ENCODE peak calls at places on chromosomes 12 and 14, in seven cellular contexts. G, P, Q, Z, O, U and J are unnamed samples.

GRCh38 chr12:109358154-109358869 is 10.6 kb downstream of the MYO1H start:
- DNase-seq in Z (no peak), U (no peak), G (peak; percentile 34), P (no peak), Q (no peak), O (peak; percentile 45), J (no peak)

GRCh38 chr12:8035440-8036010 is 3.0 kb downstream of the FOXJ2 start:
- DNase-seq in P (no peak), Z (no peak), G (no peak), O (peak; percentile 37), Q (no peak), U (no peak), J (no peak)

GRCh38 chr14:63877594-63877993 is 24.8 kb downstream of the SYNE2 start:
- DNase-seq in U (no peak), O (no peak), G (no peak), Q (no peak), Z (no peak), P (no peak), J (no peak)

GRCh38 chr14:100305446-100306255 is 593 bp downstream of the SLC25A29 start:
- DNase-seq in Z (no peak), O (peak; percentile 54), U (peak; percentile 51), P (no peak), G (no peak), Q (peak; percentile 11), J (peak; percentile 90)

GRCh38 chr12:19444097-19444496 is 4.8 kb downstream of the AEBP2 start:
- DNase-seq in Q (no peak), Z (no peak), U (no peak), G (no peak), O (no peak), P (no peak), J (no peak)

GRCh38 chr14:55850803-55851202 is 267.4 kb upstream of the PELI2 start:
- DNase-seq in P (no peak), Z (no peak), Q (no peak), O (peak; percentile 73), G (no peak), U (no peak), J (no peak)

GRCh38 chr12:1435456-1435855 is 158.9 kb downstream of the FBXL14 start:
- DNase-seq in Q (no peak), O (peak; percentile 52), Z (no peak), U (no peak), G (no peak), P (no peak), J (no peak)

GRCh38 chr12:16347391-16348298 is at the start of gene MGST1:
- DNase-seq in O (peak; percentile 81), Q (no peak), Z (peak; percentile 80), P (peak; percentile 63), G (peak; percentile 11), U (no peak), J (peak; percentile 95)

GRCh38 chr12:99131761-99132199 is 486.7 kb downstream of the APAF1 start:
- DNase-seq in Z (peak; percentile 61), O (peak; percentile 39), G (no peak), Q (no peak), U (no peak), P (peak; percentile 71), J (peak; percentile 59)

GRCh38 chr12:21774358-21775129 is at the start of gene KCNJ8:
- DNase-seq in Q (no peak), G (no peak), O (peak; percentile 73), Z (peak; percentile 81), P (peak; percentile 97), U (peak; percentile 3), J (peak; percentile 88)

GRCh38 chr12:29429999-29430698 is 49.2 kb upstream of the ERGIC2 start:
- DNase-seq in Z (no peak), U (no peak), O (no peak), P (no peak), G (no peak), Q (no peak), J (no peak)

GRCh38 chr12:115355301-115355700 is 671.3 kb upstream of the TBX3 start:
- DNase-seq in P (no peak), Q (no peak), O (peak; percentile 35), G (no peak), U (no peak), Z (no peak), J (no peak)

GRCh38 chr12:125148316-125148715 is 83.1 kb downstream of the AACS start:
- DNase-seq in U (no peak), Q (no peak), P (no peak), Z (no peak), G (no peak), O (no peak), J (no peak)

GRCh38 chr14:105487449-105487985 is 831 bp downstream of the CRIP1 start:
- DNase-seq in U (peak; percentile 70), G (no peak), Z (no peak), O (no peak), P (no peak), Q (peak; percentile 71), J (peak; percentile 94)

GRCh38 chr14:72577521-72577920 is 316.4 kb downstream of the DPF3 start:
- DNase-seq in Z (no peak), P (no peak), O (no peak), U (no peak), Q (no peak), G (no peak), J (no peak)

GRCh38 chr12:46268617-46269428 is at the start of gene SLC38A1:
- DNase-seq in O (peak; percentile 92), U (peak; percentile 84), P (peak; percentile 92), G (no peak), Z (peak; percentile 90), Q (peak; percentile 83), J (peak; percentile 91)

GRCh38 chr12:104292872-104293794 is 10.4 kb upstream of the EID3 start:
- DNase-seq in O (no peak), U (no peak), Q (no peak), P (no peak), Z (no peak), G (no peak), J (no peak)

GRCh38 chr12:114508529-114509129 is 102.7 kb upstream of the TBX5 start:
- DNase-seq in U (peak; percentile 22), O (peak; percentile 83), P (peak; percentile 50), Q (peak; percentile 17), Z (no peak), G (peak; percentile 16), J (no peak)

GRCh38 chr12:52820521-52820920 is 6.6 kb upstream of the KRT4 start:
- DNase-seq in P (no peak), U (no peak), G (no peak), Z (no peak), O (no peak), Q (no peak), J (no peak)

GRCh38 chr12:98939350-98939749 is 294.3 kb downstream of the APAF1 start:
- DNase-seq in U (no peak), O (peak; percentile 72), G (no peak), P (no peak), Z (no peak), Q (no peak), J (no peak)

GRCh38 chr12:15599266-15600037 is 189.7 kb downstream of the EPS8 start:
- DNase-seq in G (no peak), Q (no peak), U (no peak), P (peak; percentile 43), Z (no peak), O (peak; percentile 82), J (no peak)

GRCh38 chr14:29805415-29806123 is 122.1 kb downstream of the PRKD1 start:
- DNase-seq in G (no peak), Z (peak; percentile 80), Q (no peak), U (no peak), P (peak; percentile 76), O (peak; percentile 87), J (peak; percentile 55)

GRCh38 chr14:91274796-91275195 is 30.3 kb upstream of the GPR68 start:
- DNase-seq in P (no peak), Q (no peak), G (no peak), Z (peak; percentile 8), U (no peak), O (no peak), J (no peak)

DNA sequence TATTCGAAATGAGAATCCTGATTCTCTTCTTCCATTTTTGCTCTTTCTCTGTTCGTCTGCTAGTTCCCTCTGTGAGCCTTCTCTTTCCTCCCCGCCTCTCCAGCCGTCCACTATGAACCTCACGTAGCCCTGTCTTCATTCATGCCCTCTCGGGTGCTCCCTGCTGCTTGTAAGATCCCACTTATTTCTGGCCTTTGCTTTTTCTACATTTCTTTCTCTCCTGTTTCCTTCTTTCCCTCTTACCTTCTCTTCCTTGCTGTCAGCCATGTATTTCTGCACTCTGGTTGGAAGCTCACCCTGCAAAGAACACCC is 85.9 kb downstream of the SAMD4A start:
- DNase-seq in U (no peak), G (no peak), O (no peak), Z (no peak), Q (no peak), P (no peak), J (no peak)
- H3K4me1 ChIP-seq in U (no peaks in the 10 kb centered on the region), G (no peaks in the 10 kb centered on the region), O (peaks cover 55% of the 10 kb centered on the region), Z (peaks cover 76% of the 10 kb centered on the region), Q (no peaks in the 10 kb centered on the region), P (peaks cover 69% of the 10 kb centered on the region), J (peaks cover 34% of the 10 kb centered on the region)

GRCh38 chr12:80422549-80422948 is 21.5 kb upstream of the PTPRQ start:
- DNase-seq in P (no peak), Q (no peak), Z (no peak), U (no peak), O (no peak), G (no peak), J (no peak)
- H3K27ac ChIP-seq in P (no peak overlapping the region), Q (no peak overlapping the region), Z (no peak overlapping the region), U (no peak overlapping the region), O (no peak overlapping the region), G (no peak overlapping the region), J (no peak overlapping the region)

GRCh38 chr12:75813066-75813465 is 218.5 kb downstream of the PHLDA1 start:
- DNase-seq in Z (no peak), U (no peak), O (no peak), P (no peak), G (no peak), Q (no peak), J (no peak)

GRCh38 chr12:75814856-75815754 is 216.5 kb downstream of the PHLDA1 start:
- DNase-seq in Q (peak; percentile 6), O (peak; percentile 96), Z (no peak), P (no peak), G (no peak), U (peak; percentile 5), J (no peak)

GRCh38 chr12:75816892-75817291 is 214.7 kb downstream of the PHLDA1 start:
- DNase-seq in P (no peak), U (no peak), Q (no peak), G (peak; percentile 5), Z (no peak), O (peak; percentile 89), J (no peak)

GRCh38 chr12:75818863-75819262 is 212.7 kb downstream of the PHLDA1 start:
- DNase-seq in G (no peak), P (no peak), Q (no peak), Z (no peak), U (no peak), O (peak; percentile 35), J (no peak)

DNA sequence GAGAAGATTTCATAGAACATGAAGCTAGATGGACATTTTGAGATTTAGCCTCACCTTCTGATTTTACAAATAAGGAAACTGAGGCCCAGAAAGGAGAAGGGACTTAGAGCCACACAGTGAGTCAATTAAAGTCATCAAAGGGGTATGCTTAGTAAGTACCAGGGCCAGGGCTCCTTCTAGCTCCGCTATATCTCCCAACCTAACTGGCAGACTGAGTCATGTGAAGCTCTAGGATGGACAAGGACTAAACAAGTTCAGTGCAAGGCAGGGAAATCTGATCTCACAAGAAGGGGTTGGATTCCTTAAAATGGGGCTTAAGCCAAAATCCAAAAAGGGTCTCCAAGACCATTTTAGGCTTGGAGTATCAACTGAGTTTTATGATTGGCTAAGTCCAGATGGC is 215.8 kb downstream of the PHLDA1 start:
- DNase-seq in U (no peak), P (no peak), O (peak; percentile 57), Q (no peak), G (no peak), Z (no peak), J (no peak)
- H3K4me1 ChIP-seq in U (peaks cover 10% of the 10 kb centered on the region), P (peaks cover 6% of the 10 kb centered on the region), O (peaks cover 68% of the 10 kb centered on the region), Q (peaks cover 6% of the 10 kb centered on the region), G (peaks cover 4% of the 10 kb centered on the region), Z (no peaks in the 10 kb centered on the region), J (no peaks in the 10 kb centered on the region)

GRCh38 chr14:75822522-75823288 is 159.1 kb downstream of the TGFB3 start:
- DNase-seq in Q (no peak), Z (no peak), U (no peak), G (no peak), O (peak; percentile 86), P (peak; percentile 34), J (no peak)
- H3K27ac ChIP-seq in Q (no peak overlapping the region), Z (no peak overlapping the region), U (no peak overlapping the region), G (no peak overlapping the region), O (peak overlapping the region; percentile 91), P (no peak overlapping the region), J (peak overlapping the region; percentile 89)